ENCODE peak calls at places on chromosomes 2 and 18, in four cellular contexts. E is HCT116, O is HepG2, C is K562. B is an unnamed sample.

GRCh38 chr2:200310545-200310971 is 4.1 kb downstream of the SPATS2L start:
- DNase-seq in E (no peak), O (no peak), C (no peak), B (no peak)

GRCh38 chr2:2743164-2743571 is 412.1 kb upstream of the MYT1L start:
- DNase-seq in E (no peak), O (no peak), C (no peak), B (no peak)

GRCh38 chr2:151162185-151162584 is 99.5 kb downstream of the RBM43 start:
- DNase-seq in E (no peak), O (no peak), C (no peak), B (no peak)

GRCh38 chr2:189756311-189756710 is 6.3 kb downstream of the OSGEPL1 start:
- DNase-seq in E (no peak), O (no peak), C (no peak), B (no peak)

GRCh38 chr2:126358122-126358521 is 297.8 kb upstream of the GYPC start:
- DNase-seq in E (no peak), O (no peak), C (no peak), B (no peak)

GRCh38 chr18:40375811-40376210 is 1579.2 kb upstream of the PIK3C3 start:
- DNase-seq in E (no peak), O (no peak), C (no peak), B (no peak)

GRCh38 chr2:98892871-98893270 is 43.2 kb downstream of the CRACDL start:
- DNase-seq in E (no peak), O (no peak), C (no peak), B (no peak)

GRCh38 chr2:146982393-146982846 is 862.4 kb upstream of the ACVR2A start:
- DNase-seq in E (no peak), O (no peak), C (no peak), B (no peak)

GRCh38 chr2:148553332-148553887 is 91.1 kb upstream of the EPC2 start:
- DNase-seq in E (no peak), O (no peak), C (no peak), B (no peak)

GRCh38 chr2:60794271-60794863 is 38.3 kb downstream of the PAPOLG start:
- DNase-seq in E (no peak), O (peak; percentile 16), C (peak; percentile 29), B (no peak)

GRCh38 chr2:233248999-233249398 is 2.5 kb upstream of the ATG16L1 start:
- DNase-seq in E (no peak), O (no peak), C (no peak), B (no peak)

GRCh38 chr18:11114653-11115052 is 34.7 kb downstream of the PIEZO2 start:
- DNase-seq in E (no peak), O (peak; percentile 68), C (no peak), B (no peak)

GRCh38 chr2:96119389-96119751 is 3.0 kb upstream of the ADRA2B start:
- DNase-seq in E (no peak), O (no peak), C (no peak), B (no peak)

GRCh38 chr2:19711470-19712372 is 190.1 kb downstream of the TTC32 start:
- DNase-seq in E (peak; percentile 38), O (peak; percentile 46), C (no peak), B (peak; percentile 13)

GRCh38 chr2:187871506-187871905 is 317.3 kb upstream of the TFPI start:
- DNase-seq in E (no peak), O (no peak), C (no peak), B (no peak)

GRCh38 chr2:70374616-70375015 is 72.7 kb upstream of the FAM136A start:
- DNase-seq in E (no peak), O (no peak), C (no peak), B (no peak)

GRCh38 chr2:230411484-230412368 is 4.3 kb upstream of the SP100 start:
- DNase-seq in E (no peak), O (peak; percentile 62), C (peak; percentile 76), B (no peak)

GRCh38 chr2:34004936-34005335 is 405.8 kb upstream of the FAM98A start:
- DNase-seq in E (no peak), O (no peak), C (no peak), B (no peak)

GRCh38 chr18:11883153-11883552 is 25.0 kb downstream of the MPPE1 start:
- DNase-seq in E (no peak), O (no peak), C (no peak), B (no peak)

GRCh38 chr2:101844055-101844635 is 146.6 kb downstream of the MAP4K4 start:
- DNase-seq in E (no peak), O (no peak), C (no peak), B (no peak)

GRCh38 chr18:49476664-49477411 is 10.2 kb downstream of the C18orf32 start:
- DNase-seq in E (no peak), O (no peak), C (no peak), B (no peak)
- TF ChIP-seq REST in E (no peak), O (no peak), C (no peak), B (no peak)

GRCh38 chr2:225841314-225841713 is 441.8 kb downstream of the NYAP2 start:
- DNase-seq in E (no peak), O (no peak), C (no peak), B (no peak)
- TF ChIP-seq TCF7L2 in E (no peak), O (no peak), C (no peak), B (no peak)

GRCh38 chr2:106517329-106517728 is 30.2 kb downstream of the CD8B2 start:
- DNase-seq in E (no peak), O (no peak), C (no peak), B (no peak)
- TF ChIP-seq REST in E (no peak), O (no peak), C (no peak), B (no peak)

GRCh38 chr2:121285077-121285449 is at the start of gene TFCP2L1:
- DNase-seq in E (no peak), O (no peak), C (peak; percentile 86), B (no peak)
- TF ChIP-seq TCF7L2 in E (peak; percentile 25), O (no peak), C (no peak), B (no peak)

B was measured in Panc1.